ENCODE peak calls at places on chromosomes 5 and 9, in six cellular contexts. E, P, J, I, B and Q are unnamed samples.

GRCh38 chr5:10607023-10607665 is 43.3 kb downstream of the ANKRD33B start:
- DNase-seq in E (peak; percentile 89), P (no peak), J (no peak), I (peak; percentile 62), B (no peak), Q (no peak)

GRCh38 chr5:2751592-2752021 is at the start of gene IRX2:
- DNase-seq in E (peak; percentile 98), P (peak; percentile 69), J (peak; percentile 81), I (no peak), B (peak; percentile 89), Q (no peak)

GRCh38 chr5:174413520-174414314 is 310.7 kb upstream of the MSX2 start:
- DNase-seq in E (peak; percentile 97), P (peak; percentile 33), J (peak; percentile 90), I (no peak), B (no peak), Q (no peak)

GRCh38 chr9:127921592-127922120 is 4.8 kb upstream of the ST6GALNAC4 start:
- DNase-seq in E (no peak), P (no peak), J (peak; percentile 66), I (peak; percentile 87), B (peak; percentile 84), Q (peak; percentile 75)

GRCh38 chr9:132201780-132202703 is 40.2 kb downstream of the NTNG2 start:
- DNase-seq in E (no peak), P (peak; percentile 20), J (no peak), I (no peak), B (no peak), Q (no peak)

GRCh38 chr5:23257656-23258055 is 249.8 kb upstream of the PRDM9 start:
- DNase-seq in E (no peak), P (no peak), J (no peak), I (no peak), B (no peak), Q (no peak)

GRCh38 chr5:96080557-96080956 is 118.9 kb upstream of the ELL2 start:
- DNase-seq in E (peak; percentile 84), P (peak; percentile 58), J (peak; percentile 63), I (no peak), B (no peak), Q (no peak)

GRCh38 chr5:67515020-67515689 is 318.6 kb upstream of the CD180 start:
- DNase-seq in E (no peak), P (no peak), J (no peak), I (no peak), B (no peak), Q (no peak)

GRCh38 chr5:110258460-110258859 is 468.0 kb downstream of the TMEM232 start:
- DNase-seq in E (peak; percentile 84), P (no peak), J (peak; percentile 6), I (no peak), B (no peak), Q (no peak)

GRCh38 chr5:131303537-131303936 is 39.7 kb downstream of the CDC42SE2 start:
- DNase-seq in E (peak; percentile 73), P (no peak), J (peak; percentile 89), I (no peak), B (no peak), Q (no peak)

GRCh38 chr5:133384903-133385302 is 227.4 kb downstream of the FSTL4 start:
- DNase-seq in E (no peak), P (no peak), J (no peak), I (no peak), B (no peak), Q (no peak)

DNA sequence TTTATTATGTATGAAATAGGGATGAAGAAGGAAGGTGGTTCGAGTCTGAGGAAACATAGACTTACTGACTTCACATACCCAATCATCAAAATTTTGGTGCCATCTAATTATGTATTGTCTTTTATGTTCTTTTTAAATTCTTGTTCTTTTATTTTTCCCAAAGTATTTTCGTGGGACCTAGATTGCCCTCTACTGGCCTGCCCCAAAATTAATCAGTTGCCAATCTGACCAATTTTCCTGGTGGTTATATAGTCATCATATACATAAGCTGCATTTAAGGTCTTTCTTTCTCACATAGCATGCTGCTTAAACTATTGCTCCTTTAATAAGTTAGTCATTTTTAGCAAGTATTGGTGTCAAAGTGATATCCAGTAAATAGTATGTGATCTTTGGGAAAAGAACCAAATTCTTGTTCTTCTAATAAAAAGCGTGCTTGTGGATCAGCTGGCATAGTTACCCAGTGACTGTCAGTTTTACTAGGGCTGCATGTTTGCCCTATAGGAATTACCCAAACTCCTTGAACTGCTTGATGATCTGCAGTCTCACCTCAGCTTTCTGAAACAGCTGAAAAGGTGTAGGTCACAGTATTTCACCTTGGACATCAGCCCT is 223.5 kb downstream of the SH3GL2 start:
- DNase-seq in E (peak; percentile 6), P (peak; percentile 4), J (peak; percentile 38), I (peak; percentile 7), B (no peak), Q (no peak)
- TF ChIP-seq CTCF in E (peak; percentile 71), P (peak; percentile 54), J (peak; percentile 66), I (peak; percentile 26), B (peak; percentile 63), Q (no peak)

GRCh38 chr9:95666096-95666784 is 149.5 kb upstream of the PTCH1 start:
- DNase-seq in E (no peak), P (no peak), J (no peak), I (no peak), B (no peak), Q (no peak)
- TF ChIP-seq CTCF in E (no peak), P (no peak), J (no peak), I (no peak), B (no peak), Q (no peak)

GRCh38 chr5:53425598-53426516 is 54.6 kb upstream of the FST start:
- DNase-seq in E (peak; percentile 39), P (peak; percentile 45), J (peak; percentile 81), I (peak; percentile 24), B (no peak), Q (no peak)
- TF ChIP-seq CTCF in E (no peak), P (peak; percentile 20), J (peak; percentile 45), I (no peak), B (peak; percentile 52), Q (no peak)

GRCh38 chr9:33180526-33181184 is 13.5 kb upstream of the B4GALT1 start:
- DNase-seq in E (peak; percentile 85), P (no peak), J (peak; percentile 96), I (no peak), B (no peak), Q (no peak)

GRCh38 chr9:33175633-33176325 is 8.6 kb upstream of the B4GALT1 start:
- DNase-seq in E (no peak), P (no peak), J (no peak), I (no peak), B (no peak), Q (no peak)

GRCh38 chr9:33184947-33185346 is 17.8 kb upstream of the B4GALT1 start:
- DNase-seq in E (no peak), P (peak; percentile 42), J (peak; percentile 83), I (no peak), B (no peak), Q (no peak)

GRCh38 chr9:33177633-33178032 is 10.5 kb upstream of the B4GALT1 start:
- DNase-seq in E (no peak), P (no peak), J (no peak), I (no peak), B (no peak), Q (no peak)

GRCh38 chr9:33179298-33179697 is 12.2 kb upstream of the B4GALT1 start:
- DNase-seq in E (no peak), P (no peak), J (no peak), I (no peak), B (no peak), Q (no peak)
- TF ChIP-seq CTCF in E (no peak), P (no peak), J (no peak), I (no peak), B (no peak), Q (no peak)

GRCh38 chr9:15271403-15271802 is 35.6 kb downstream of the TTC39B start:
- DNase-seq in E (no peak), P (no peak), J (no peak), I (no peak), B (no peak), Q (no peak)
- TF ChIP-seq CTCF in E (no peak), P (no peak), J (no peak), I (no peak), B (no peak), Q (no peak)

GRCh38 chr9:892123-892522 is 50.6 kb downstream of the DMRT1 start:
- DNase-seq in E (no peak), P (peak; percentile 10), J (no peak), I (no peak), B (no peak), Q (no peak)
- TF ChIP-seq CTCF in E (no peak), P (no peak), J (no peak), I (peak; percentile 29), B (no peak), Q (no peak)

DNA sequence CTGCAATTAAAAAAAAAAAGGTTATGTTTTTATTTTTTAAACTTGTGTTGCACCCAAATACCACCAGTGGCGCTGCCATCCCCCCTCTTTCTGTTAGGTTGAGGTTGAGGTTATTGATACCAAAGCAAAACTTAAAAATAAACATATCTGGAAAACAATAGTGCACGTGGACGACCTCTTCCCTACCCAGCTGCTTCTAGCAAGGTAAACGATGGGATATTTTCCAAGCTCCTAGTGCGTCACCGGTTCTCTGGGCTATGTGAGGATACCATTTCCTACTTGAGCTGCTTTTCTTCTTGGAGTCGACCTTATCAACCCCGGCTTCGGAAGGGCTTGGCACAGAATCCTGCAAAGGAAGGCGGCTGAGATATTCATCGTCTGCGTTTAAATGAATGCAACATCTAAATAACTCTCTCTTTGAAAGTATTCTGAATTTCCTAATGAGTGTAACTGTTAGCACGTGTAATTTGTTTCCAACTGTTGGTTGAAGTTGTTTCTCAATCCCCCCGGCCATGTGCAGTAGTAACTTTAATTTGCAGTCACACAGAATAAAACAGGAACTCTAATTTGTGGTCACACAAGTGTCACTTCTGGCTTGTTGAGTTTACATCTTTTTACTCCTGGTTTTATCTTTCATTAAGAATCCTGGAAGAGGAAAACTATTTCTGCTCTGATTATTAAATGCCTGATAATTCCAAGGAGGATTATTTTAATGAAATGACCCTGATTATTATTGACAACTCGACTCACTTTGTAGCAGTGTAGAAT is 993 bp downstream of the SCAMP1 start:
- DNase-seq in E (peak; percentile 75), P (peak; percentile 68), J (peak; percentile 77), I (peak; percentile 19), B (no peak), Q (peak; percentile 33)
- TF ChIP-seq CTCF in E (peak; percentile 34), P (peak; percentile 18), J (peak; percentile 47), I (no peak), B (no peak), Q (no peak)

DNA sequence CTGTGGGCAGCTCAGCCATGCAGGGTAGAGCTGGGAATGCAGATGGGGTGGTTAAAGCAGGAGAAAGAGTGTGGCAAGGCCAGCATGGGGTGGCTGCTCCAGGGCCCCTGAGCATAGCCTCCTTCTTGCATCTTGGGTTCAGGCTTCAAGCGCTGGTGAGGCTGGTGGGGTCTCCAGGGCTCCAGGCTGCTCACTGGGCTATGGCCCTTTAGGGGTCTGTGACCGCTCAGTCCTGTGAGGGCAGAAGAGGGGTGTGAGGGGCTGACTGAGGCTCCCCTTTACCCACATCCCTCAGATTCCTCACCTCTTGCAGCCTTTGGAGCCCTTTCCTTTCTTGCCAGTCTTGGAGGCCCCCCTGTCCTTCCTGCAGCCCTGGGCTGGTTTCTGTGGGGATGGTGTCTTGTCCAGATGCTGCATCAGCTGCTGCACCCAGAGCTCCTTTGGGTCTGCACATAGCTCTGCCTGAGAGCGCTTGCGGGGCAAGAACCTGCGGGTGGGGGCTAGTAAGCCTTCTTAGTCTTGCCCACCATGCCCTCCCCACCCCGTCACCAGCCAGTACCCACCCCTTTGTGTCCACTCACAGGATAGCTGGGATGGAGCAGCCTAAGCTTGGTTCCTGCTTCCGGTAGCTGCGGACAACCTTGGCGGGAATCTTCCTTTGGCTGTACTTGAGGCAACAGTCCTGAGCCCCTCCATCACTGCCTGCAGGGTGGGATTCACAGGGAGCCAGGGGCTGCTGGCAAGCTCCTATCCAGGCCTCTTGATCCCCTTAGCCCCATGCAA is 549 bp downstream of the CCL21 start:
- DNase-seq in E (no peak), P (no peak), J (no peak), I (no peak), B (no peak), Q (no peak)
- TF ChIP-seq CTCF in E (no peak), P (no peak), J (no peak), I (no peak), B (no peak), Q (no peak)